ENCODE peak calls at places on chromosomes 13 and 19, in five cellular contexts. One of them, this sample, is unnamed.

GRCh38 chr13:60047943-60048342 is 115.8 kb downstream of the DIAPH3 start:
- DNase-seq in EL: peak; percentile 15
- DNase-seq in T-helper 9 cell: no peak
- DNase-seq in left ventricle myocardium superior: no peak
- DNase-seq in effector CD4-positive, alpha-beta T cell: no peak
- DNase-seq in this sample: no peak

GRCh38 chr19:38055655-38056521 is 148.9 kb downstream of the SIPA1L3 start:
- DNase-seq in EL: no peak
- DNase-seq in T-helper 9 cell: no peak
- DNase-seq in left ventricle myocardium superior: no peak
- DNase-seq in effector CD4-positive, alpha-beta T cell: no peak
- DNase-seq in this sample: no peak

GRCh38 chr19:14580623-14581237 is 2.2 kb upstream of the CLEC17A start:
- DNase-seq in EL: no peak
- DNase-seq in T-helper 9 cell: no peak
- DNase-seq in left ventricle myocardium superior: no peak
- DNase-seq in effector CD4-positive, alpha-beta T cell: no peak
- DNase-seq in this sample: no peak

GRCh38 chr13:105410602-105411001 is 1124.9 kb downstream of the EFNB2 start:
- DNase-seq in EL: peak; percentile 43
- DNase-seq in T-helper 9 cell: no peak
- DNase-seq in left ventricle myocardium superior: peak; percentile 74
- DNase-seq in effector CD4-positive, alpha-beta T cell: no peak
- DNase-seq in this sample: peak; percentile 77

GRCh38 chr19:17322854-17323253 is 11.8 kb downstream of the ANO8 start:
- DNase-seq in EL: no peak
- DNase-seq in T-helper 9 cell: no peak
- DNase-seq in left ventricle myocardium superior: no peak
- DNase-seq in effector CD4-positive, alpha-beta T cell: no peak
- DNase-seq in this sample: no peak

GRCh38 chr13:32232263-32232662 is 82.9 kb downstream of the ZAR1L start:
- DNase-seq in EL: no peak
- DNase-seq in T-helper 9 cell: no peak
- DNase-seq in left ventricle myocardium superior: no peak
- DNase-seq in effector CD4-positive, alpha-beta T cell: no peak
- DNase-seq in this sample: no peak

GRCh38 chr19:42282036-42282762 is 13.1 kb downstream of the CIC start:
- DNase-seq in EL: no peak
- DNase-seq in T-helper 9 cell: no peak
- DNase-seq in left ventricle myocardium superior: peak; percentile 44
- DNase-seq in effector CD4-positive, alpha-beta T cell: no peak
- DNase-seq in this sample: peak; percentile 53

GRCh38 chr19:31974941-31975340 is 370.5 kb upstream of the ZNF507 start:
- DNase-seq in EL: no peak
- DNase-seq in T-helper 9 cell: no peak
- DNase-seq in left ventricle myocardium superior: no peak
- DNase-seq in effector CD4-positive, alpha-beta T cell: no peak
- DNase-seq in this sample: no peak

GRCh38 chr13:28384789-28385188 is 110.1 kb downstream of the FLT1 start:
- DNase-seq in EL: no peak
- DNase-seq in T-helper 9 cell: no peak
- DNase-seq in left ventricle myocardium superior: no peak
- DNase-seq in effector CD4-positive, alpha-beta T cell: no peak
- DNase-seq in this sample: no peak

GRCh38 chr13:113094410-113094800 is 11.2 kb upstream of the F7 start:
- DNase-seq in EL: no peak
- DNase-seq in T-helper 9 cell: no peak
- DNase-seq in left ventricle myocardium superior: peak; percentile 12
- DNase-seq in effector CD4-positive, alpha-beta T cell: no peak
- DNase-seq in this sample: peak; percentile 33

GRCh38 chr19:38079926-38080380 is 144.1 kb downstream of the DPF1 start:
- DNase-seq in EL: peak; percentile 88
- DNase-seq in T-helper 9 cell: no peak
- DNase-seq in left ventricle myocardium superior: no peak
- DNase-seq in effector CD4-positive, alpha-beta T cell: no peak
- DNase-seq in this sample: no peak

GRCh38 chr13:72555601-72556000 is 171.8 kb downstream of the MZT1 start:
- DNase-seq in EL: no peak
- DNase-seq in T-helper 9 cell: no peak
- DNase-seq in left ventricle myocardium superior: no peak
- DNase-seq in effector CD4-positive, alpha-beta T cell: no peak
- DNase-seq in this sample: no peak

GRCh38 chr19:17751103-17751911 is at the start of gene FCHO1:
- DNase-seq in EL: no peak
- DNase-seq in T-helper 9 cell: peak; percentile 79
- DNase-seq in left ventricle myocardium superior: peak; percentile 50
- DNase-seq in effector CD4-positive, alpha-beta T cell: peak; percentile 80
- DNase-seq in this sample: peak; percentile 81

GRCh38 chr19:1862424-1863307 is 713 bp downstream of the KLF16 start:
- DNase-seq in EL: peak; percentile 42
- DNase-seq in T-helper 9 cell: peak; percentile 63
- DNase-seq in left ventricle myocardium superior: peak; percentile 69
- DNase-seq in effector CD4-positive, alpha-beta T cell: peak; percentile 53
- DNase-seq in this sample: no peak

GRCh38 chr13:44904982-44905381 is 84.3 kb downstream of the NUFIP1 start:
- DNase-seq in EL: peak; percentile 82
- DNase-seq in T-helper 9 cell: no peak
- DNase-seq in left ventricle myocardium superior: peak; percentile 66
- DNase-seq in effector CD4-positive, alpha-beta T cell: no peak
- DNase-seq in this sample: no peak

GRCh38 chr13:55576389-55576788 is 1564.3 kb upstream of the PRR20A start:
- DNase-seq in EL: no peak
- DNase-seq in T-helper 9 cell: no peak
- DNase-seq in left ventricle myocardium superior: no peak
- DNase-seq in effector CD4-positive, alpha-beta T cell: no peak
- DNase-seq in this sample: no peak

GRCh38 chr13:40120288-40120687 is 464.8 kb downstream of the COG6 start:
- DNase-seq in EL: no peak
- DNase-seq in T-helper 9 cell: no peak
- DNase-seq in left ventricle myocardium superior: no peak
- DNase-seq in effector CD4-positive, alpha-beta T cell: no peak
- DNase-seq in this sample: no peak

GRCh38 chr13:113997845-113998751 is 24.2 kb upstream of the C13orf46 start:
- DNase-seq in EL: peak; percentile 47
- DNase-seq in T-helper 9 cell: no peak
- DNase-seq in left ventricle myocardium superior: peak; percentile 76
- DNase-seq in effector CD4-positive, alpha-beta T cell: no peak
- DNase-seq in this sample: peak; percentile 80

GRCh38 chr19:6997679-6998445 is 23.4 kb downstream of the MBD3L2B start:
- DNase-seq in EL: peak; percentile 30
- DNase-seq in T-helper 9 cell: no peak
- DNase-seq in left ventricle myocardium superior: no peak
- DNase-seq in effector CD4-positive, alpha-beta T cell: no peak
- DNase-seq in this sample: no peak

GRCh38 chr19:41226053-41226873 is 7.2 kb downstream of the AXL start:
- DNase-seq in EL: peak; percentile 96
- DNase-seq in T-helper 9 cell: peak; percentile 20
- DNase-seq in left ventricle myocardium superior: peak; percentile 81
- DNase-seq in effector CD4-positive, alpha-beta T cell: peak; percentile 19
- DNase-seq in this sample: peak; percentile 74

GRCh38 chr19:19448238-19448544 is 42.7 kb downstream of the GATAD2A start:
- DNase-seq in EL: no peak
- DNase-seq in T-helper 9 cell: no peak
- DNase-seq in left ventricle myocardium superior: peak; percentile 59
- DNase-seq in effector CD4-positive, alpha-beta T cell: no peak
- DNase-seq in this sample: no peak

GRCh38 chr19:42129399-42130253 is 2.6 kb downstream of the POU2F2 start:
- DNase-seq in EL: peak; percentile 29
- DNase-seq in T-helper 9 cell: no peak
- DNase-seq in left ventricle myocardium superior: peak; percentile 57
- DNase-seq in effector CD4-positive, alpha-beta T cell: no peak
- DNase-seq in this sample: no peak

GRCh38 chr13:21619633-21620220 is 15.8 kb upstream of the MICU2 start:
- DNase-seq in EL: no peak
- DNase-seq in T-helper 9 cell: no peak
- DNase-seq in left ventricle myocardium superior: no peak
- DNase-seq in effector CD4-positive, alpha-beta T cell: no peak
- DNase-seq in this sample: no peak

GRCh38 chr13:49315036-49315565 is 67.4 kb downstream of the CDADC1 start:
- DNase-seq in EL: peak; percentile 45
- DNase-seq in T-helper 9 cell: no peak
- DNase-seq in left ventricle myocardium superior: no peak
- DNase-seq in effector CD4-positive, alpha-beta T cell: no peak
- DNase-seq in this sample: no peak

GRCh38 chr13:40589285-40590109 is 76.9 kb downstream of the FOXO1 start:
- DNase-seq in EL: peak; percentile 31
- DNase-seq in T-helper 9 cell: no peak
- DNase-seq in left ventricle myocardium superior: no peak
- DNase-seq in effector CD4-positive, alpha-beta T cell: no peak
- DNase-seq in this sample: no peak

GRCh38 chr13:30179547-30180256 is 127.6 kb downstream of the KATNAL1 start:
- DNase-seq in EL: no peak
- DNase-seq in T-helper 9 cell: no peak
- DNase-seq in left ventricle myocardium superior: no peak
- DNase-seq in effector CD4-positive, alpha-beta T cell: no peak
- DNase-seq in this sample: no peak

GRCh38 chr13:84417426-84417825 is 535.2 kb upstream of the SLITRK1 start:
- DNase-seq in EL: no peak
- DNase-seq in T-helper 9 cell: no peak
- DNase-seq in left ventricle myocardium superior: no peak
- DNase-seq in effector CD4-positive, alpha-beta T cell: no peak
- DNase-seq in this sample: no peak

GRCh38 chr19:869245-870177 is 10.0 kb downstream of the CFD start:
- DNase-seq in EL: peak; percentile 96
- DNase-seq in T-helper 9 cell: no peak
- DNase-seq in left ventricle myocardium superior: peak; percentile 76
- DNase-seq in effector CD4-positive, alpha-beta T cell: no peak
- DNase-seq in this sample: no peak

GRCh38 chr13:48317511-48317981 is 14.0 kb downstream of the RB1 start:
- DNase-seq in EL: no peak
- DNase-seq in T-helper 9 cell: no peak
- DNase-seq in left ventricle myocardium superior: no peak
- DNase-seq in effector CD4-positive, alpha-beta T cell: no peak
- DNase-seq in this sample: no peak

GRCh38 chr13:94435604-94436226 is 43.8 kb downstream of the DCT start:
- DNase-seq in EL: peak; percentile 45
- DNase-seq in T-helper 9 cell: no peak
- DNase-seq in left ventricle myocardium superior: no peak
- DNase-seq in effector CD4-positive, alpha-beta T cell: no peak
- DNase-seq in this sample: no peak

GRCh38 chr13:31878955-31879354 is 139.6 kb downstream of the RXFP2 start:
- DNase-seq in EL: no peak
- DNase-seq in T-helper 9 cell: no peak
- DNase-seq in left ventricle myocardium superior: no peak
- DNase-seq in effector CD4-positive, alpha-beta T cell: no peak
- DNase-seq in this sample: no peak

GRCh38 chr19:15244808-15245207 is 12.6 kb upstream of the EPHX3 start:
- DNase-seq in EL: no peak
- DNase-seq in T-helper 9 cell: no peak
- DNase-seq in left ventricle myocardium superior: no peak
- DNase-seq in effector CD4-positive, alpha-beta T cell: no peak
- DNase-seq in this sample: no peak

This sample was measured in Right ventricle myocardium inferior.